ENCODE peak calls at places on chromosomes 13 and 19, in seven cellular contexts. Y is K562, S is SK-N-SH, P is HCT116, V is H1, O is GM12878, L is HepG2. N is an unnamed sample.

GRCh38 chr19:5397804-5398692 is 57.2 kb upstream of the ZNRF4 start:
- DNase-seq in Y (peak), S (peak), P (no peak), V (peak), O (no peak), L (peak), N (peak)

GRCh38 chr19:16527334-16527935 is 14.8 kb downstream of the CHERP start:
- DNase-seq in Y (peak), S (no peak), P (no peak), V (no peak), O (no peak), L (no peak), N (no peak)

GRCh38 chr13:21663197-21663596 is 7.7 kb upstream of the FGF9 start:
- DNase-seq in Y (no peak), S (no peak), P (no peak), V (no peak), O (no peak), L (peak), N (no peak)

GRCh38 chr13:82654851-82655517 is 1227.3 kb downstream of the SLITRK1 start:
- DNase-seq in Y (no peak), S (no peak), P (no peak), V (no peak), O (no peak), L (no peak), N (no peak)

GRCh38 chr19:28838909-28839308 is 374.0 kb downstream of the UQCRFS1 start:
- DNase-seq in Y (no peak), S (no peak), P (no peak), V (no peak), O (no peak), L (no peak), N (no peak)

GRCh38 chr13:91329736-91330135 is 17.8 kb upstream of the MIR17HG start:
- DNase-seq in Y (no peak), S (no peak), P (no peak), V (no peak), O (no peak), L (no peak), N (no peak)

GRCh38 chr19:48681127-48681470 is 8.3 kb upstream of the NTN5 start:
- DNase-seq in Y (no peak), S (no peak), P (no peak), V (no peak), O (no peak), L (no peak), N (no peak)

GRCh38 chr19:45922281-45922680 is 7.7 kb upstream of the NANOS2 start:
- DNase-seq in Y (peak), S (no peak), P (peak), V (peak), O (no peak), L (peak), N (no peak)

GRCh38 chr13:46668302-46668720 is 115.3 kb downstream of the LRCH1 start:
- DNase-seq in Y (no peak), S (no peak), P (no peak), V (no peak), O (no peak), L (no peak), N (no peak)

GRCh38 chr13:104833221-104833620 is 1702.2 kb downstream of the EFNB2 start:
- DNase-seq in Y (no peak), S (no peak), P (no peak), V (no peak), O (no peak), L (no peak), N (no peak)

GRCh38 chr13:33188093-33188882 is 97.3 kb downstream of the STARD13 start:
- DNase-seq in Y (no peak), S (no peak), P (no peak), V (no peak), O (peak), L (no peak), N (no peak)

GRCh38 chr13:40624338-40624737 is 42.1 kb downstream of the FOXO1 start:
- DNase-seq in Y (no peak), S (peak), P (no peak), V (no peak), O (no peak), L (no peak), N (no peak)

GRCh38 chr13:75393839-75394238 is 88.1 kb downstream of the TBC1D4 start:
- DNase-seq in Y (no peak), S (no peak), P (no peak), V (no peak), O (no peak), L (no peak), N (no peak)

GRCh38 chr13:99565478-99566124 is 64.3 kb downstream of the TM9SF2 start:
- DNase-seq in Y (no peak), S (no peak), P (no peak), V (peak), O (no peak), L (no peak), N (no peak)

GRCh38 chr13:37680137-37680536 is 81.6 kb upstream of the POSTN start:
- DNase-seq in Y (no peak), S (no peak), P (no peak), V (no peak), O (no peak), L (no peak), N (no peak)

GRCh38 chr19:34306824-34307223 is 52.5 kb downstream of the GARRE1 start:
- DNase-seq in Y (no peak), S (no peak), P (no peak), V (no peak), O (no peak), L (no peak), N (no peak)

GRCh38 chr19:15769586-15769985 is 17.9 kb upstream of the OR10H5 start:
- DNase-seq in Y (peak), S (no peak), P (no peak), V (no peak), O (no peak), L (no peak), N (peak)

GRCh38 chr13:40777166-40777956 is 6.4 kb upstream of the MRPS31 start:
- DNase-seq in Y (peak), S (peak), P (peak), V (no peak), O (no peak), L (peak), N (peak)

GRCh38 chr19:9857920-9858746 is 23.0 kb downstream of the PIN1 start:
- DNase-seq in Y (no peak), S (no peak), P (no peak), V (no peak), O (no peak), L (no peak), N (no peak)

GRCh38 chr13:48403151-48403631 is 9.7 kb downstream of the LPAR6 start:
- DNase-seq in Y (no peak), S (no peak), P (no peak), V (no peak), O (peak), L (no peak), N (no peak)

GRCh38 chr13:41709511-41709910 is 251.4 kb downstream of the VWA8 start:
- DNase-seq in Y (no peak), S (no peak), P (no peak), V (no peak), O (no peak), L (no peak), N (no peak)

GRCh38 chr13:49220035-49220855 is at the start of gene MLNR:
- DNase-seq in Y (peak), S (peak), P (no peak), V (peak), O (no peak), L (peak), N (peak)

GRCh38 chr13:21668665-21669599 is 1.9 kb upstream of the FGF9 start:
- DNase-seq in Y (no peak), S (peak), P (no peak), V (peak), O (no peak), L (no peak), N (no peak)

GRCh38 chr19:15101479-15102082 is 5.6 kb upstream of the SYDE1 start:
- DNase-seq in Y (peak), S (peak), P (peak), V (peak), O (no peak), L (peak), N (no peak)

GRCh38 chr19:46574533-46574932 is 26.6 kb upstream of the CALM3 start:
- DNase-seq in Y (no peak), S (peak), P (no peak), V (no peak), O (no peak), L (no peak), N (no peak)

GRCh38 chr13:36841411-36841810 is 22.4 kb downstream of the RFXAP start:
- DNase-seq in Y (no peak), S (no peak), P (no peak), V (no peak), O (no peak), L (no peak), N (no peak)

GRCh38 chr13:42539670-42540069 is 34.3 kb upstream of the TNFSF11 start:
- DNase-seq in Y (no peak), S (no peak), P (no peak), V (no peak), O (no peak), L (no peak), N (no peak)

GRCh38 chr19:1956143-1956537 is 15.2 kb downstream of the CSNK1G2 start:
- DNase-seq in Y (no peak), S (no peak), P (no peak), V (no peak), O (no peak), L (no peak), N (no peak)

GRCh38 chr13:99320693-99321481 is 13.7 kb upstream of the GPR183 start:
- DNase-seq in Y (no peak), S (no peak), P (peak), V (no peak), O (no peak), L (no peak), N (no peak)

GRCh38 chr13:111407381-111408131 is 87.1 kb downstream of the TEX29 start:
- DNase-seq in Y (no peak), S (no peak), P (no peak), V (no peak), O (no peak), L (peak), N (no peak)
- TF ChIP-seq JUND in Y (no peak), S (no peak), P (no peak), V (no peak), O (no peak), L (no peak), N (no peak)

GRCh38 chr13:113653264-113654174 is 4.5 kb downstream of the ATP4B start:
- DNase-seq in Y (peak), S (peak), P (no peak), V (no peak), O (no peak), L (no peak), N (no peak)
- TF ChIP-seq JUND in Y (no peak), S (no peak), P (no peak), V (no peak), O (no peak), L (no peak), N (no peak)

GRCh38 chr13:73477441-73477840 is 418.6 kb downstream of the KLF5 start:
- DNase-seq in Y (no peak), S (no peak), P (no peak), V (no peak), O (no peak), L (no peak), N (no peak)

GRCh38 chr13:73467103-73467502 is 408.3 kb downstream of the KLF5 start:
- DNase-seq in Y (no peak), S (no peak), P (no peak), V (no peak), O (no peak), L (no peak), N (no peak)

DNA sequence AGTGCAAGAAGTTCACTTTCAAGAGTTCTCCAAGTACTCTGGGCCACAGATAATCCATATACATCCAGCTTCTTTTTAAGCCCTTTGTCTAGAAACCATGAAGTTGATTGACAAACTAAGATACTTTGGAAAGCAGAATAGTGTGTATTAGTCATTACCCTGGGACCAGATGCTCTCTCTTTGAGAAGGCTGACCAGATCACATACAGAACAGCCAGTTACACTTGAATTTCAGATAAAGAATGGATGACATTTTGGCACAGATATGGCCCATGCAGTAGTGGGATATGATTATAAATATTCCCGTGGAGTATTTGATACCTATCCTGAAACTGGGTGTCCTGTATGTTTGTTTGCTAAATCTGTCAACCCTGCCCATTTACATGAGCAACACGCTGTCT is 414.2 kb downstream of the KLF5 start:
- DNase-seq in Y (no peak), S (no peak), P (no peak), V (no peak), O (no peak), L (no peak), N (no peak)
- TF ChIP-seq JUND in Y (no peak), S (no peak), P (no peak), V (no peak), O (no peak), L (no peak), N (no peak)

DNA sequence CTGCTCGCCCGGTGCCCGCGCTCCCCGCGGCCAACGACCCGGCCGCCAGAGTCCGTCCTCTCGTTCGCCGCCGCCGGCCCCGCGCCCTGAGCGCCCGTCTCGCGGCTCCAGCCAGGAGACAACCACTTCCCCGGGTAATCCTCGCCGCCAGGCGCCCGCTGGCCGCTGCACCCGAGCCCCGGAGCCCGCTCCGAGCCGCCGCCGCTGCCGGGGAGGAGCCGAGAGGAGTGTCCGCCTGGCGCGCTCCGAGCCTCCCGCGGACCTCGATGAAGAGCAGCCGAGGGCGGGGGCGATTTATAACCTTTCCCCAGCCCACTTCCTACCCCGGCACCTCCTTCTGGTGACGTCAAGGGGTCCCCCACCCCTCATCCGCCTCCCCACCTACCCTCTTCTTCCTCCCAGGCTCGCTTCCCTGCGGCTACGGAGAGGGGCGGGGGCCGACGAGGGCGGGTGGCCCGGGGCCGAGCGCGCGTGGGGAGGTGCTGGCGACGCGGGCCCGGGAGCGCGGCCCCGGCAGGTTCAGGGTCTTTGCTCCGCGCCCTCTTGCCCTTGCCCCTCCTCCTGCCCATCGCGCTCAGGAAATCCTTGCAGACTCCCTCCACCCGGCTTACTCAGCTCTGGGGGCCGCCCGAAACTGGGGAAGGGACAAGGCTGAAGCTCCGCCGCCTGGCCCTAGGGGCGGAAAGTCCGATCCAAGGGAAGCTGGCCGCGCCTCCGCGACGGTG is at the start of gene FLT1:
- DNase-seq in Y (peak), S (peak), P (no peak), V (peak), O (no peak), L (no peak), N (peak)
- TF ChIP-seq JUND in Y (no peak), S (no peak), P (no peak), V (no peak), O (no peak), L (no peak), N (no peak)

GRCh38 chr19:42468273-42468796 is 25.6 kb upstream of the CXCL17 start:
- DNase-seq in Y (no peak), S (no peak), P (peak), V (no peak), O (no peak), L (no peak), N (no peak)
- TF ChIP-seq JUND in Y (no peak), S (peak), P (peak), V (no peak), O (no peak), L (no peak), N (no peak)

DNA sequence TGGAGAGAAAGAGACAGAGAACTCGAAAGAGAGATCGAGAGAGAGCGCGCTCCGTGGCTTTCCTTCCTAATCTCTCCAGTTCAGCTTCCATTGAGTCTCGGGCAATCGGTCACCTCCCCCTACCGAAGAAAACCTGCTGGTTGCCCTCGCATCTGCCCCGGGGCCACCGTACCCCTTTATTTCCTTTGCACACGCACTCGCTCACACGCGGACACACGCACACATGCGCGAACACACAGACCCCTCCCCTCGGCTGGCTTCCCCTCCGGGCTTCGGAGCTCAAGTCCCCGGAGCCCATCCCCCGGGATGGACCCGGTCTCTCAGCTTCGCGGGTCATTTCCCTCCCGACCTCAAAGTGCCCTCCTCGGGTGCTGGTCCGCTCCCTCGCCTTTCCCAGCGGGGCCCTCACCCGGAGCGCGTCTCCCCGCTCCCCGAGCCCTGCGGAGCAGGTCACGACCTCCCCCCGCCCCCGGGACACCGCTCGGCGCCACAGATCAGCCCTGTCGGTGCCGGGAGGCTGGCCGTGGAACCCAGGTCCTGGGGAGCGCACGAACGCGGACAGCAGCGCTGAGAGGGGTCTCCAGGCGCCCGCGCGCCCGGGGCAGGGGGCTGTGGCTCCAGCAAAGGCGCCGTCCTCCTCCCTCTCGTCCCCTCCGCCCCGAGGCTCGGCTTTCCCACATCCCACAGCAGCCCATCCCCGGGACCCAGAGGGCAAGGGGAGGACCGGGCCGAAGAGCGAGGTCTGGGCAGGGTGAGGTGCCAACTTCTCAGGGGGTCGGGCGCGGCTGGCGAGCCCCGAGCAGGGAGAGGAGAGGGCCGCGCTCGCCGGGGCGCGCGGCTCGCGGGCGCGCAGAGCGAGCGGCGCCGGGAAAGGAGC is 1.8 kb downstream of the DACH1 start:
- DNase-seq in Y (no peak), S (peak), P (no peak), V (peak), O (no peak), L (no peak), N (peak)
- TF ChIP-seq JUND in Y (no peak), S (no peak), P (no peak), V (no peak), O (no peak), L (no peak), N (no peak)

GRCh38 chr19:37953576-37954303 is 46.7 kb downstream of the SIPA1L3 start:
- DNase-seq in Y (no peak), S (no peak), P (no peak), V (no peak), O (no peak), L (no peak), N (no peak)
- TF ChIP-seq JUND in Y (no peak), S (no peak), P (no peak), V (no peak), O (no peak), L (no peak), N (no peak)

DNA sequence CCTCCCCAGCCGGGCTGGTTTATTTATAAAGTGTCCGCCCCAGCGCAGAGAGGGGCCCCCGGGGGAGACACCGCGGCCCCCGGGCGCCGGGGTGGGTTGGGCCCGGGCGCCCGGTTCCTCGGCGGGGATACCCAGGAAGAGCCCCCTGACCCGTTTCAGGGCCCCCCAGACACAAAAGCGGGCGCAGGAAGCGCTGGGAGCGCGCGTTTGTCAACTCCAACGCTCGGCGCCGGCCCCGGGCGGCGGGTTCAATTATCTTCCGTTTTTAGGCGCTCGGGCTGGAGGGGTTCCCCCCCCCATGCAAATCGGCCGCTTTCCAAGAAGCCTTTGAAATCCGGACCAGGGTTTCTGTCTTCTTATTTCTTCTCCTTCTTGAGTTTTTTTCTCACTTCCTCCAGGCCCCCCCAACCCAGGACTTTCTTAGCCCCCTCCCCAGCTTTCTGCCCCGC is 784 bp downstream of the ARID3A start:
- DNase-seq in Y (no peak), S (no peak), P (no peak), V (no peak), O (no peak), L (no peak), N (peak)
- TF ChIP-seq JUND in Y (no peak), S (no peak), P (no peak), V (no peak), O (no peak), L (no peak), N (no peak)

GRCh38 chr19:50326101-50326664 is 3.0 kb downstream of the KCNC3 start:
- DNase-seq in Y (no peak), S (no peak), P (no peak), V (peak), O (no peak), L (no peak), N (no peak)
- TF ChIP-seq JUND in Y (no peak), S (no peak), P (no peak), V (no peak), O (no peak), L (no peak), N (no peak)